ENCODE peak calls at places on chromosomes 11 and 22, in five cellular contexts. S is islet precursor cell; B is effector CD4-positive, alpha-beta T cell; Q is hippocampal formation; H is stimulated activated effector memory CD8-positive, alpha-beta T cell treated with anti-CD3 and anti-CD28 coated beads, Interleukin-12 subunit alpha, Interleukin-12 subunit beta, amount 100 ng/mL, for 72 hours. P is an unnamed sample.

GRCh38 chr22:27113211-27114030 is 456.0 kb downstream of the MIAT start:
- DNase-seq in H (no peak), B (no peak), S (peak), Q (peak), P (no peak)

GRCh38 chr11:91081440-91082088 is 858.7 kb upstream of the CHORDC1 start:
- DNase-seq in S (peak), Q (no peak), B (no peak), H (no peak), P (no peak)

GRCh38 chr11:68135161-68135560 is 14.0 kb upstream of the CHKA start:
- DNase-seq in Q (no peak), S (no peak), B (no peak), H (no peak), P (no peak)

GRCh38 chr11:5123802-5124521 is 14.2 kb downstream of the OR52A5 start:
- DNase-seq in S (peak), B (peak), Q (peak), H (peak), P (peak)

GRCh38 chr11:108534274-108534882 is 36.2 kb upstream of the POGLUT3 start:
- DNase-seq in H (no peak), B (no peak), Q (no peak), S (no peak), P (no peak)

GRCh38 chr11:121898913-121899312 is 217.1 kb downstream of the BLID start:
- DNase-seq in B (no peak), Q (no peak), S (no peak), H (no peak), P (no peak)

GRCh38 chr22:36184433-36185035 is 17.1 kb downstream of the APOL4 start:
- DNase-seq in H (no peak), B (no peak), S (peak), Q (peak), P (no peak)

GRCh38 chr11:57711414-57712255 is at the start of gene MED19:
- DNase-seq in Q (peak), B (peak), S (peak), H (peak), P (peak)

GRCh38 chr22:39800790-39801540 is 92.6 kb downstream of the ENTHD1 start:
- DNase-seq in S (no peak), B (no peak), H (no peak), Q (no peak), P (no peak)

GRCh38 chr22:30219049-30219448 is 27.5 kb downstream of the LIF start:
- DNase-seq in S (no peak), H (no peak), B (no peak), Q (no peak), P (no peak)

GRCh38 chr11:3894128-3894731 is 38.8 kb downstream of the STIM1 start:
- DNase-seq in S (peak), B (no peak), Q (no peak), H (no peak), P (no peak)

GRCh38 chr22:27100323-27100722 is 442.9 kb downstream of the MIAT start:
- DNase-seq in H (no peak), Q (no peak), B (no peak), S (no peak), P (no peak)

GRCh38 chr11:108237058-108237481 is 14.2 kb downstream of the ATM start:
- DNase-seq in H (no peak), Q (no peak), B (no peak), S (no peak), P (no peak)

GRCh38 chr11:120231963-120232362 is 8.0 kb upstream of the POU2F3 start:
- DNase-seq in H (no peak), B (no peak), S (no peak), Q (no peak), P (no peak)

GRCh38 chr11:28232649-28233048 is 124.5 kb downstream of the METTL15 start:
- DNase-seq in H (no peak), B (no peak), S (no peak), Q (no peak), P (no peak)

GRCh38 chr11:2901854-2902783 is 16.5 kb upstream of the CDKN1C start:
- DNase-seq in Q (peak), H (peak), B (peak), S (peak), P (peak)

GRCh38 chr22:39240841-39241631 is 3.7 kb downstream of the PDGFB start:
- DNase-seq in B (no peak), Q (no peak), H (peak), S (peak), P (peak)

GRCh38 chr11:23206736-23207336 is 346.6 kb upstream of the CCDC179 start:
- DNase-seq in S (no peak), H (no peak), B (no peak), Q (no peak), P (no peak)

GRCh38 chr22:24402460-24403192 is 24.8 kb upstream of the ADORA2A start:
- DNase-seq in B (no peak), S (peak), Q (no peak), H (no peak), P (no peak)

GRCh38 chr11:85595285-85595884 is 31.8 kb downstream of the DLG2 start:
- DNase-seq in Q (peak), B (no peak), S (no peak), H (no peak), P (peak)

GRCh38 chr11:13923716-13924650 is 38.5 kb upstream of the SPON1 start:
- DNase-seq in Q (no peak), S (no peak), B (no peak), H (no peak), P (peak)

GRCh38 chr11:114077482-114078305 is 18.2 kb downstream of the ZBTB16 start:
- DNase-seq in S (no peak), H (no peak), B (no peak), Q (no peak), P (peak)

GRCh38 chr22:46374663-46375474 is 39.4 kb downstream of the TRMU start:
- DNase-seq in B (no peak), H (no peak), Q (no peak), S (no peak), P (no peak)

GRCh38 chr11:128476729-128477128 is 110.6 kb downstream of the ETS1 start:
- DNase-seq in Q (no peak), H (no peak), B (peak), S (peak), P (peak)

GRCh38 chr11:96012086-96012824 is 88.3 kb upstream of the MTMR2 start:
- DNase-seq in B (peak), H (no peak), S (peak), Q (peak), P (peak)

GRCh38 chr11:44857490-44857889 is 93.2 kb downstream of the TP53I11 start:
- DNase-seq in B (no peak), H (no peak), S (peak), Q (no peak), P (no peak)

GRCh38 chr22:37326726-37327125 is 44.4 kb downstream of the CYTH4 start:
- DNase-seq in B (no peak), Q (no peak), H (no peak), S (no peak), P (no peak)

GRCh38 chr11:22792497-22792896 is 37.1 kb downstream of the SVIP start:
- DNase-seq in S (peak), H (no peak), Q (peak), B (no peak), P (no peak)

GRCh38 chr11:8282621-8283509 is 19.2 kb upstream of the LMO1 start:
- DNase-seq in H (no peak), B (no peak), S (peak), Q (peak), P (no peak)

P was measured in stimulated activated naive CD4-positive, alpha-beta T cell.